ENCODE peak calls at places on chromosomes 6 and 20, in four cellular contexts. J is G401, N is H9, I is A673. Z is an unnamed sample.

GRCh38 chr6:1227935-1228753 is 83.8 kb upstream of the FOXQ1 start:
- DNase-seq in J (no peak), N (no peak), I (no peak), Z (no peak)

GRCh38 chr6:158056355-158056754 is 74.7 kb downstream of the SYNJ2 start:
- DNase-seq in J (no peak), N (no peak), I (no peak), Z (no peak)

GRCh38 chr6:33632603-33633039 is 11.5 kb downstream of the ITPR3 start:
- DNase-seq in J (peak; percentile 45), N (peak; percentile 94), I (peak; percentile 71), Z (no peak)

GRCh38 chr6:158868122-158868480 is 48.9 kb upstream of the EZR start:
- DNase-seq in J (no peak), N (no peak), I (no peak), Z (no peak)

GRCh38 chr6:7505196-7505699 is 36.2 kb upstream of the DSP start:
- DNase-seq in J (peak; percentile 54), N (peak; percentile 92), I (peak; percentile 55), Z (no peak)

GRCh38 chr6:165448210-165448609 is 138.8 kb upstream of the C6orf118 start:
- DNase-seq in J (no peak), N (peak; percentile 49), I (no peak), Z (no peak)

GRCh38 chr6:22877946-22878705 is 308.8 kb downstream of the HDGFL1 start:
- DNase-seq in J (no peak), N (peak; percentile 32), I (no peak), Z (no peak)

GRCh38 chr20:23291575-23292240 is 58.9 kb upstream of the NXT1 start:
- DNase-seq in J (no peak), N (no peak), I (no peak), Z (no peak)

GRCh38 chr6:41636803-41637178 is 1.5 kb upstream of the MDFI start:
- DNase-seq in J (no peak), N (peak; percentile 80), I (peak; percentile 39), Z (no peak)

GRCh38 chr6:1609662-1610496 is at the start of gene FOXC1:
- DNase-seq in J (peak; percentile 47), N (peak; percentile 79), I (peak; percentile 73), Z (peak; percentile 95)

GRCh38 chr20:64041040-64041780 is 5.2 kb downstream of the C20orf204 start:
- DNase-seq in J (peak; percentile 91), N (no peak), I (no peak), Z (no peak)

GRCh38 chr6:64985726-64986125 is 721.3 kb downstream of the EYS start:
- DNase-seq in J (no peak), N (no peak), I (peak; percentile 1), Z (no peak)

GRCh38 chr6:23659125-23659524 is 466.9 kb upstream of the NRSN1 start:
- DNase-seq in J (peak; percentile 40), N (peak; percentile 43), I (peak; percentile 73), Z (no peak)

GRCh38 chr20:16493486-16493885 is 79.8 kb downstream of the KIF16B start:
- DNase-seq in J (no peak), N (no peak), I (no peak), Z (no peak)

Z was measured in sciatic nerve.